ENCODE peak calls at places on chromosomes 5 and 9, in four cellular contexts. X is stimulated activated CD8-positive, alpha-beta memory T cell treated with anti-CD3 and anti-CD28 coated beads, Interleukin-4, amount 100 ng/mL, for 1 hour; S is caudate nucleus; F is stomach. R is an unnamed sample.

GRCh38 chr5:7851240-7851592 is 283 bp upstream of the CFAP90 start:
- DNase-seq in S (no peak), X (no peak), F (no peak), R (no peak)

GRCh38 chr5:151054713-151055112 is 26.1 kb downstream of the TNIP1 start:
- DNase-seq in S (no peak), X (no peak), F (no peak), R (no peak)

GRCh38 chr9:95425910-95426551 is 90.7 kb downstream of the PTCH1 start:
- DNase-seq in X (no peak), F (no peak), S (no peak), R (no peak)

GRCh38 chr5:12658871-12659446 is 754.7 kb upstream of the CTNND2 start:
- DNase-seq in F (no peak), S (no peak), X (no peak), R (no peak)

GRCh38 chr9:115071176-115071575 is 46.8 kb downstream of the TNC start:
- DNase-seq in X (no peak), F (no peak), S (no peak), R (no peak)

GRCh38 chr5:9015250-9015936 is 530.5 kb downstream of the SEMA5A start:
- DNase-seq in S (no peak), F (no peak), X (no peak), R (no peak)

GRCh38 chr5:123450641-123451421 is 27.6 kb upstream of the CEP120 start:
- DNase-seq in F (no peak), S (no peak), X (no peak), R (no peak)

GRCh38 chr5:35180046-35180445 is 50.2 kb downstream of the PRLR start:
- DNase-seq in F (no peak), S (no peak), X (no peak), R (no peak)

GRCh38 chr5:172274951-172275753 is 8.4 kb downstream of the UBTD2 start:
- DNase-seq in X (no peak), S (peak), F (no peak), R (no peak)

GRCh38 chr5:100900142-100900795 is 2.8 kb downstream of the ST8SIA4 start:
- DNase-seq in F (peak), S (peak), X (peak), R (no peak)

GRCh38 chr9:4746278-4746677 is 5.3 kb upstream of the AK3 start:
- DNase-seq in X (no peak), S (no peak), F (no peak), R (no peak)

GRCh38 chr5:74256947-74257573 is 383.5 kb downstream of the ENC1 start:
- DNase-seq in X (no peak), S (no peak), F (no peak), R (no peak)

GRCh38 chr9:4620881-4621555 is 41.1 kb upstream of the PLPP6 start:
- DNase-seq in X (no peak), S (no peak), F (no peak), R (no peak)

R was measured in cerebellar nuclear complex.